ENCODE peak calls at places on chromosomes 12 and 14, in four cellular contexts. One of them, this sample, is unnamed.

GRCh38 chr12:30197392-30198047 is 413.8 kb upstream of the TMTC1 start:
- DNase-seq in GM23338: no peak
- DNase-seq in mammary epithelial cell: peak; percentile 70
- DNase-seq in endothelial cell of umbilical vein: no peak
- DNase-seq in this sample: peak; percentile 84

GRCh38 chr12:112170971-112171596 is 45.7 kb downstream of the TRAFD1 start:
- DNase-seq in endothelial cell of umbilical vein: no peak
- DNase-seq in GM23338: no peak
- DNase-seq in mammary epithelial cell: no peak
- DNase-seq in this sample: no peak

GRCh38 chr12:17618831-17619230 is 471.2 kb downstream of the RERGL start:
- DNase-seq in endothelial cell of umbilical vein: no peak
- DNase-seq in GM23338: no peak
- DNase-seq in mammary epithelial cell: no peak
- DNase-seq in this sample: no peak

GRCh38 chr12:122116707-122117535 is 38.4 kb downstream of the MLXIP start:
- DNase-seq in GM23338: no peak
- DNase-seq in mammary epithelial cell: no peak
- DNase-seq in endothelial cell of umbilical vein: no peak
- DNase-seq in this sample: no peak

GRCh38 chr12:104573-105081 is 38.1 kb downstream of the IQSEC3 start:
- DNase-seq in GM23338: peak; percentile 60
- DNase-seq in mammary epithelial cell: no peak
- DNase-seq in endothelial cell of umbilical vein: no peak
- DNase-seq in this sample: no peak

GRCh38 chr14:74503973-74504335 is 10.4 kb downstream of the ISCA2 start:
- DNase-seq in mammary epithelial cell: no peak
- DNase-seq in GM23338: no peak
- DNase-seq in endothelial cell of umbilical vein: no peak
- DNase-seq in this sample: no peak

GRCh38 chr14:60760209-60760608 is 25.6 kb downstream of the MNAT1 start:
- DNase-seq in endothelial cell of umbilical vein: no peak
- DNase-seq in GM23338: no peak
- DNase-seq in mammary epithelial cell: no peak
- DNase-seq in this sample: no peak

GRCh38 chr12:53101931-53102781 is 1.1 kb upstream of the SOAT2 start:
- DNase-seq in mammary epithelial cell: no peak
- DNase-seq in endothelial cell of umbilical vein: no peak
- DNase-seq in GM23338: no peak
- DNase-seq in this sample: no peak

GRCh38 chr14:24297190-24297964 is 2.2 kb downstream of the DHRS1 start:
- DNase-seq in endothelial cell of umbilical vein: peak; percentile 40
- DNase-seq in GM23338: peak; percentile 84
- DNase-seq in mammary epithelial cell: peak; percentile 54
- DNase-seq in this sample: peak; percentile 20

GRCh38 chr14:102693006-102693755 is 84.1 kb upstream of the TRAF3 start:
- DNase-seq in mammary epithelial cell: no peak
- DNase-seq in endothelial cell of umbilical vein: no peak
- DNase-seq in GM23338: peak; percentile 38
- DNase-seq in this sample: no peak

GRCh38 chr14:76877871-76878270 is 51.7 kb downstream of the LRRC74A start:
- DNase-seq in mammary epithelial cell: no peak
- DNase-seq in endothelial cell of umbilical vein: no peak
- DNase-seq in GM23338: no peak
- DNase-seq in this sample: no peak

GRCh38 chr14:101465795-101466448 is 95.4 kb upstream of the DIO3 start:
- DNase-seq in GM23338: no peak
- DNase-seq in endothelial cell of umbilical vein: no peak
- DNase-seq in mammary epithelial cell: no peak
- DNase-seq in this sample: no peak

GRCh38 chr12:76569685-76570604 is 10.4 kb upstream of the OSBPL8 start:
- DNase-seq in GM23338: no peak
- DNase-seq in mammary epithelial cell: no peak
- DNase-seq in endothelial cell of umbilical vein: peak; percentile 6
- DNase-seq in this sample: no peak

GRCh38 chr12:123233505-123234299 is 466 bp downstream of the MTRFR start:
- DNase-seq in endothelial cell of umbilical vein: no peak
- DNase-seq in GM23338: peak; percentile 36
- DNase-seq in mammary epithelial cell: no peak
- DNase-seq in this sample: no peak

GRCh38 chr14:94062344-94062904 is 18.6 kb downstream of the DDX24 start:
- DNase-seq in endothelial cell of umbilical vein: peak; percentile 43
- DNase-seq in mammary epithelial cell: peak; percentile 74
- DNase-seq in GM23338: no peak
- DNase-seq in this sample: no peak

GRCh38 chr12:20963762-20964161 is 153.3 kb downstream of the SLCO1B3 start:
- DNase-seq in mammary epithelial cell: no peak
- DNase-seq in GM23338: no peak
- DNase-seq in endothelial cell of umbilical vein: no peak
- DNase-seq in this sample: no peak

GRCh38 chr12:120100630-120101029 is 15.9 kb downstream of the RAB35 start:
- DNase-seq in endothelial cell of umbilical vein: peak; percentile 36
- DNase-seq in mammary epithelial cell: no peak
- DNase-seq in GM23338: no peak
- DNase-seq in this sample: peak; percentile 81

GRCh38 chr12:94560416-94561221 is 89.7 kb downstream of the TMCC3 start:
- DNase-seq in endothelial cell of umbilical vein: peak; percentile 44
- DNase-seq in GM23338: peak; percentile 84
- DNase-seq in mammary epithelial cell: peak; percentile 98
- DNase-seq in this sample: peak; percentile 85
- TF ChIP-seq EZH2 in endothelial cell of umbilical vein: no peak
- TF ChIP-seq EZH2 in GM23338: no peak
- TF ChIP-seq EZH2 in mammary epithelial cell: no peak
- TF ChIP-seq EZH2 in this sample: no peak

DNA sequence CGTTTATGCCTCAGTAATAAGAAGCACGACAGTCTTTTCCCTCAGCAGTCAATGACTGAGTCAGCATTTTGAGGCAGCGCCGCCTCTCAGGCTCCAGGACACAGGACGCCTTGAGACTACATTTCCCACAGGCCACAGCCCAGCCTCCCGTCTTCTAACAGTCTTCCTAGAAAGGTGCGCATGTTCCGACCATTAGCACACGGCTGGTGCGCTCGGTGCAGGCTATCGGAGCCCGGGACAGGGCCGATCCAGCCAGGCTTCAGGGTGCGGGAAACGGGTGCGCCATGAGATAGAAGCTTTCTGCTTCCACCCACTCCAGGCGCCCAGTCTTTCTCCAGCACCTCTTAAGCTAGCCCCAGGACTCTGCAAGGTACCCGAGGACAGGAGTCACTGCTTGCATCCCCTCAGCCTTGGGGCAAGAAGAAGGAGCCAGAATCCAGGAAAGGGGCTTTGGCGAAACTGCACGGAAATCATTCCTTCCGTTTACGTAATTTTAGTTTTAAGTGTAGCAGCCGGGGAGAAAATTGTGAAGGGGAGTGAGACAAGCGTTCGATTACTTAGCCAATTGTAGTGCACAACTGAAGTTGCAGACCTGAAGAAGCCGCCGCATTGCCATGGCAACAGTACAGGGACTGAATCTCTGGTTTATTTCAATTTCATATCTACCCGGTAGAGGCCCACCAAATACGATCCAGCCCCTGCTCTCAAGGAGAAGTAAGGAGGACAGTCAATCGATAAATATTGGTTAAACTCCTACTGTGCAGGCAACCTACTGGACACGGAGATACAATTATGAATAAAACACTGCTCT is 53.9 kb downstream of the ZNF641 start:
- DNase-seq in endothelial cell of umbilical vein: peak; percentile 75
- DNase-seq in GM23338: peak; percentile 94
- DNase-seq in mammary epithelial cell: peak; percentile 81
- DNase-seq in this sample: peak; percentile 81
- TF ChIP-seq CTCF in endothelial cell of umbilical vein: no peak
- TF ChIP-seq CTCF in GM23338: no peak
- TF ChIP-seq CTCF in mammary epithelial cell: no peak
- TF ChIP-seq CTCF in this sample: no peak

DNA sequence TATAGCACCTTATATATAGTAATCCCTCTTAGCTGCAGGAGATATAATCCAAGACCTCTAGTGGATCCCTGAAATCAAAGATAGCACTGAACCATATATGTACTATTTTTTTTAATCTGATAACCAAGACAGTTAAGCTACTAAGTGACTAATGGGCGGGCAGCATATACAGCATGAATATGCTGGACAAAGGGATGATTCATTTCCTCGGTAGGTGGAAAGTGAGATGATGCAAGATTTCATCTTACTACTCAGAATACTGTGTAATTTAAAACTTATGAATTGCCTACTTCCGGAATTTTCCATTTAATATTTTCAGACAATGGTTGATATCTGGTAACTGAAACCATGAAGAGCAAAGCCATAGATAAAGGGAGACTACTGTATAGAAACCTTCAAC is 36.2 kb downstream of the PRMT8 start:
- DNase-seq in GM23338: no peak
- DNase-seq in endothelial cell of umbilical vein: peak; percentile 24
- DNase-seq in mammary epithelial cell: peak; percentile 90
- DNase-seq in this sample: peak; percentile 64
- H3K4me1 ChIP-seq in GM23338: peaks cover 20% of the 10 kb centered on the region
- H3K4me1 ChIP-seq in endothelial cell of umbilical vein: peaks cover 2% of the 10 kb centered on the region
- H3K4me1 ChIP-seq in mammary epithelial cell: peaks cover 24% of the 10 kb centered on the region
- H3K4me1 ChIP-seq in this sample: no peaks in the 10 kb centered on the region

DNA sequence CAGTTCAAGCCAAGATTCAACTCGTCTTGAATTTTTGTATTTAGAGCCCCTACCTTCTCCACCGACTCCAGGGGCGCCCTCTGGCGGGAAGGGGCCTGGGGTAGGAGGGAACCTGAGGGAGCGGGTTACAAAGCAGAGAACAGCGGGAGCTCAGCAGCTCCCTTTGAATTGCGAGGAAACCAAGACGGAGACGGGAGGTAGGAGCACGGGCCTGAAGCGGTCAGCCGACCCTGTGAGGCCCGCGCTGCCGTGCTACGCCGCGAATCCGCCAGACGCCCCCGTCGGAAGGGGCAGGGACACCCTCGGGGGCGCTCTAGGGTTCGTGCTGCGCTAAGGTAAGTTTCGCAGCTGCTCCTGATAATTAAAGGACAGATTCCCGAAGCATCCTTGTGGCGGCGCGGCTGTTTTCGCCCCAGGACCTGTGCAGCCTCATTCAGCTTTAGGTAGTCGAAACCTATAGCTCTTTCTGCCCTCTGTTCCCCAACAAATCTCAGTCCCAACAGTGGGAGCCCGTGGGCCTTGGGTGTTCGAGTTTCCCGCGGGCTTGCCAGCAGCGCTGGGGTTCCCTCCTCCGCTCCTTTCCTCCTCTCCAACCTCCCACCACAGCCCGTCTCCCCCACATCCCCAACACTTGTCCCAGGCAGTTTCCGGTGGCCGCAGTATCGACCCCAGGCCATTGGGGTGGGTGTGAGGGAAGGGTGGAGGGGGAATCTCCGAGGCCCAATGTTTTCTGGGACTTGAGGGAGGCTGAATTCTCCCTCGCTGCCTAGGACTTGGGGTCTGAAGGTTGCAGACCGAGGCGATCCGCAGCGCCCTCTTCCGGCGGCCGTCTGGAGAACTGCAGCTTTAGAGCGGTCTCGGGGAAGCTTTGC is 5.1 kb upstream of the NKX2-1 start:
- DNase-seq in endothelial cell of umbilical vein: no peak
- DNase-seq in GM23338: peak; percentile 94
- DNase-seq in mammary epithelial cell: no peak
- DNase-seq in this sample: no peak
- TF ChIP-seq EZH2 in endothelial cell of umbilical vein: peak; percentile 92
- TF ChIP-seq EZH2 in GM23338: peak; percentile 72
- TF ChIP-seq EZH2 in mammary epithelial cell: peak; percentile 82
- TF ChIP-seq EZH2 in this sample: peak; percentile 81

DNA sequence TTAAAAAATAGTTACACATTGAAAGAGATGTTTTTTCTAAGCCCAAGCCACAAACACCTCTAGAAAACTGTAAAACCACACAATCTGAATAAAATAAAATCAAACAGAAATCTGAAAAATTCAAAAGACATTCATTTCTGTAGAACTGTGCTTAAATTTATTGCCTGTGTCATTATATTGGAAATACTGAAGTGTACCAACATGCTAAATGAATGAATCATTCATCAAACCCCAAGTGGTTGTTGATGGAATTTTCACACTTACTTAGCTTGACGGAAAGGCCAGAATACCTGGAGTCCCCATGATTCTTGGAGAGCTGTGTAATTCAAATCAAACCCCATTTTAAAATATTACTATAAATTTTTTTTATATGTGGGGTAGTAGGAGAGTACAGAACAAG is 2.7 kb downstream of the KITLG start:
- DNase-seq in endothelial cell of umbilical vein: peak; percentile 31
- DNase-seq in GM23338: no peak
- DNase-seq in mammary epithelial cell: peak; percentile 73
- DNase-seq in this sample: no peak
- TF ChIP-seq CTCF in endothelial cell of umbilical vein: peak; percentile 1
- TF ChIP-seq CTCF in GM23338: no peak
- TF ChIP-seq CTCF in mammary epithelial cell: peak; percentile 49
- TF ChIP-seq CTCF in this sample: no peak

DNA sequence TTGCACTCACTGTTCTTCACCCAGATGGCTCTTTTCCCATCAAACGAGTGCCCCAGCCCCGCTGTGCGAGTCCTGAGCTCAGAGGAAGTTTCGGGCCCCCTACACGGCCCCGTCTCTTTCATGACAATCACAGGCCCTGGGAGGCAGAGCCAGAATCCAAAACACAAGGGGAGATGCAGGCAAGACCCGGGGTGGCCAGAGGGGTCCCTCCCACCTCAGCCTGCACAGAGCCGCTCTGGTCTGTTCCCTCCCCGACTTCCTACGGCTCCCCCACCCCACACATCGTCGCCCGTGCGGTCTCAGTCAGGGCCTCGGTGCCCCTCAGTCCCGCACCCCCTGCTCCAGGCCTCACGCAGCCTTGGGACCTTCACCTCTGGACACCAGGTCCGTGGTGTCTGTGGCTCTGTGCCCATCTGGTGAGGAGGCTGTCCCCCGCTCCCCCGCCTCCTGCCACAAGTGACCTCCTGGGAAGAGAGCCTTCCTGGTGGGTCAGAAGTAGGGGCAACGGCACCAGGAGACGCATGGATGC is 8.9 kb downstream of the GPR132 start:
- DNase-seq in mammary epithelial cell: no peak
- DNase-seq in GM23338: peak; percentile 52
- DNase-seq in endothelial cell of umbilical vein: no peak
- DNase-seq in this sample: no peak
- H3K4me1 ChIP-seq in mammary epithelial cell: no peaks in the 10 kb centered on the region
- H3K4me1 ChIP-seq in GM23338: peaks cover 6% of the 10 kb centered on the region
- H3K4me1 ChIP-seq in endothelial cell of umbilical vein: peaks cover 18% of the 10 kb centered on the region
- H3K4me1 ChIP-seq in this sample: no peaks in the 10 kb centered on the region

DNA sequence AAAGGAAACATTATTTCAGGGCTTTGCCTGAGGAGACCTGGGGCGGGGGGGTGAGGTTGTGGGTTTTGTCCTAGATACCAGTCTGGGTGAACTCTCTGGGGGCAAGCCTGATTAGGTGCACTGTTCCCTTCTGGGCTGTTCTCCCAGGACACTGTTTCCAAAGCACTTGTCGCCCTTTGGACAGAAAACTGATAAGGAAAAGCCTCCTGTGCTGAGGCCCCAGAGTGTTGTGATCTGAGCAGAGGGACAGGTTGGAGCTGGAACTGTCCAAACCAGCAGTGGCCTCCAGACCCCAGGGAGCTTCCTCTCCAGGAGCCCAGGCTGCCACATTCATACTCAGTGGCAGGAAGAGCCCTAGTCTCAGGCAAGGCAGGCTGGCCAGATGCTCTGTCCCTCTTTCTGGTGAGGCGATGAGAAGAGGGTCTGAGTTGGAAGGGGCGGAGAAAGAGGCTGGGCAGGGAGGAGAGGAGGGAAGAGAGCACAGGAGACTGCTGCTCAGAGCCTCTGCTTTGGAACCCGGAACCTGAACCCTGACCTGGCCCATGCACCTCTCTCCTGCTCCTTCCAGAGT is 1.9 kb downstream of the GALNT16 start:
- DNase-seq in endothelial cell of umbilical vein: no peak
- DNase-seq in GM23338: peak; percentile 39
- DNase-seq in mammary epithelial cell: no peak
- DNase-seq in this sample: no peak
- TF ChIP-seq EZH2 in endothelial cell of umbilical vein: no peak
- TF ChIP-seq EZH2 in GM23338: no peak
- TF ChIP-seq EZH2 in mammary epithelial cell: no peak
- TF ChIP-seq EZH2 in this sample: no peak

GRCh38 chr12:3752741-3753486 is at the start of gene CRACR2A:
- DNase-seq in mammary epithelial cell: no peak
- DNase-seq in GM23338: peak; percentile 91
- DNase-seq in endothelial cell of umbilical vein: peak; percentile 75
- DNase-seq in this sample: peak; percentile 59
- TF ChIP-seq CTCF in mammary epithelial cell: no peak
- TF ChIP-seq CTCF in GM23338: peak; percentile 72
- TF ChIP-seq CTCF in endothelial cell of umbilical vein: peak; percentile 72
- TF ChIP-seq CTCF in this sample: peak; percentile 25

This sample was measured in fibroblast of lung.